ENCODE peak calls at places on chromosomes 7 and 10, in seven cellular contexts. R is M059J, K is Daoy, J is HEK293T, I is left ventricle myocardium inferior, H is iPS DF 6.9, S is Caki2. V is an unnamed sample.

GRCh38 chr10:22913474-22914092 is 14.3 kb upstream of the ARMC3 start:
- DNase-seq in R (no peak), K (no peak), H (no peak), S (no peak), J (no peak), I (no peak), V (no peak)

GRCh38 chr7:153886506-153887391 is 165.4 kb upstream of the DPP6 start:
- DNase-seq in R (no peak), S (no peak), H (no peak), K (peak), J (no peak), I (no peak), V (no peak)

GRCh38 chr10:80554050-80554449 is 16.3 kb downstream of the SH2D4B start:
- DNase-seq in J (peak), S (no peak), H (no peak), I (no peak), K (no peak), R (no peak), V (no peak)

GRCh38 chr7:104686286-104686685 is 327.7 kb upstream of the KMT2E start:
- DNase-seq in K (no peak), I (no peak), H (no peak), R (no peak), J (no peak), S (no peak), V (no peak)

GRCh38 chr7:157016352-157017041 is 6.0 kb upstream of the MNX1 start:
- DNase-seq in J (no peak), K (no peak), I (no peak), H (no peak), S (no peak), R (no peak), V (peak)

GRCh38 chr7:114979388-114979787 is 57.5 kb downstream of the MDFIC start:
- DNase-seq in S (no peak), R (peak), I (peak), K (peak), H (no peak), J (no peak), V (peak)

GRCh38 chr10:43259981-43260761 is 6.7 kb downstream of the RASGEF1A start:
- DNase-seq in K (peak), R (peak), I (peak), S (no peak), H (no peak), J (no peak), V (no peak)

GRCh38 chr7:46123-46829 is 146.1 kb upstream of the FAM20C start:
- DNase-seq in K (no peak), J (no peak), R (no peak), H (no peak), S (no peak), I (no peak), V (no peak)

GRCh38 chr10:72487521-72487920 is 132.8 kb upstream of the DNAJB12 start:
- DNase-seq in R (no peak), J (no peak), I (no peak), H (no peak), S (no peak), K (no peak), V (no peak)

GRCh38 chr10:91220954-91221696 is 662 bp downstream of the PCGF5 start:
- DNase-seq in K (peak), R (peak), H (no peak), J (no peak), S (peak), I (no peak), V (peak)

GRCh38 chr7:2849941-2850766 is 6.0 kb upstream of the GNA12 start:
- DNase-seq in S (no peak), R (no peak), K (no peak), J (no peak), H (no peak), I (no peak), V (no peak)

GRCh38 chr10:88256013-88256680 is 327.0 kb downstream of the RNLS start:
- DNase-seq in J (no peak), H (no peak), K (no peak), I (peak), R (no peak), S (no peak), V (no peak)

GRCh38 chr10:91073301-91073780 is 147.1 kb upstream of the PCGF5 start:
- DNase-seq in H (no peak), S (no peak), I (no peak), R (no peak), J (no peak), K (no peak), V (no peak)

GRCh38 chr10:69732147-69732825 is 69.4 kb upstream of the COL13A1 start:
- DNase-seq in S (no peak), J (no peak), R (no peak), K (no peak), H (no peak), I (peak), V (no peak)

GRCh38 chr10:49761789-49762565 is at the start of gene OGDHL:
- DNase-seq in R (peak), K (peak), S (peak), J (peak), I (peak), H (no peak), V (peak)

GRCh38 chr7:73887762-73888161 is 26.8 kb downstream of the TMEM270 start:
- DNase-seq in R (no peak), S (no peak), I (no peak), K (no peak), H (no peak), J (no peak), V (no peak)

GRCh38 chr10:74081192-74081803 is 69.3 kb downstream of the AP3M1 start:
- DNase-seq in H (peak), I (no peak), R (peak), K (peak), S (peak), J (peak), V (peak)

GRCh38 chr10:22849077-22849810 is 78.6 kb upstream of the ARMC3 start:
- DNase-seq in S (no peak), K (no peak), R (peak), H (no peak), I (peak), J (no peak), V (no peak)

V was measured in GM23338.